ENCODE peak calls at places on chromosomes 11 and 22, in nine cellular contexts. One of them, this sample, is unnamed.

GRCh38 chr11:621838-622237 is 2.9 kb downstream of the CDHR5 start:
- DNase-seq in HCT116: no peak
- DNase-seq in Panc1: no peak
- DNase-seq in heart left ventricle: no peak
- DNase-seq in mammary epithelial cell: no peak
- DNase-seq in CD4-positive, alpha-beta T cell: no peak
- DNase-seq in iPS DF 6.9: no peak
- DNase-seq in sigmoid colon: no peak
- DNase-seq in left ventricle myocardium inferior: no peak
- DNase-seq in this sample: no peak

GRCh38 chr11:2559527-2560311 is 114.9 kb downstream of the KCNQ1 start:
- DNase-seq in CD4-positive, alpha-beta T cell: no peak
- DNase-seq in Panc1: no peak
- DNase-seq in sigmoid colon: peak
- DNase-seq in HCT116: no peak
- DNase-seq in mammary epithelial cell: no peak
- DNase-seq in iPS DF 6.9: no peak
- DNase-seq in left ventricle myocardium inferior: peak
- DNase-seq in heart left ventricle: peak
- DNase-seq in this sample: no peak

GRCh38 chr22:38228873-38229740 is 27.3 kb downstream of the MAFF start:
- DNase-seq in left ventricle myocardium inferior: no peak
- DNase-seq in sigmoid colon: no peak
- DNase-seq in iPS DF 6.9: no peak
- DNase-seq in Panc1: no peak
- DNase-seq in HCT116: peak
- DNase-seq in CD4-positive, alpha-beta T cell: no peak
- DNase-seq in mammary epithelial cell: peak
- DNase-seq in heart left ventricle: no peak
- DNase-seq in this sample: peak

GRCh38 chr22:33162196-33162595 is 104.0 kb upstream of the SYN3 start:
- DNase-seq in mammary epithelial cell: no peak
- DNase-seq in Panc1: no peak
- DNase-seq in left ventricle myocardium inferior: no peak
- DNase-seq in sigmoid colon: no peak
- DNase-seq in heart left ventricle: no peak
- DNase-seq in CD4-positive, alpha-beta T cell: no peak
- DNase-seq in iPS DF 6.9: no peak
- DNase-seq in HCT116: no peak
- DNase-seq in this sample: no peak

GRCh38 chr11:129589190-129589589 is 213.5 kb downstream of the BARX2 start:
- DNase-seq in heart left ventricle: no peak
- DNase-seq in CD4-positive, alpha-beta T cell: no peak
- DNase-seq in mammary epithelial cell: no peak
- DNase-seq in sigmoid colon: no peak
- DNase-seq in iPS DF 6.9: peak
- DNase-seq in HCT116: no peak
- DNase-seq in Panc1: no peak
- DNase-seq in left ventricle myocardium inferior: no peak
- DNase-seq in this sample: no peak

GRCh38 chr11:656866-657265 is 19.8 kb downstream of the DRD4 start:
- DNase-seq in iPS DF 6.9: no peak
- DNase-seq in heart left ventricle: no peak
- DNase-seq in HCT116: no peak
- DNase-seq in Panc1: no peak
- DNase-seq in CD4-positive, alpha-beta T cell: no peak
- DNase-seq in mammary epithelial cell: no peak
- DNase-seq in left ventricle myocardium inferior: no peak
- DNase-seq in sigmoid colon: no peak
- DNase-seq in this sample: no peak

GRCh38 chr11:87299041-87299481 is 261.3 kb downstream of the TMEM135 start:
- DNase-seq in Panc1: no peak
- DNase-seq in heart left ventricle: no peak
- DNase-seq in iPS DF 6.9: no peak
- DNase-seq in CD4-positive, alpha-beta T cell: no peak
- DNase-seq in sigmoid colon: no peak
- DNase-seq in mammary epithelial cell: peak
- DNase-seq in HCT116: no peak
- DNase-seq in left ventricle myocardium inferior: no peak
- DNase-seq in this sample: no peak

GRCh38 chr11:61695917-61696316 is 15.7 kb downstream of the DAGLA start:
- DNase-seq in mammary epithelial cell: peak
- DNase-seq in left ventricle myocardium inferior: peak
- DNase-seq in Panc1: no peak
- DNase-seq in iPS DF 6.9: no peak
- DNase-seq in heart left ventricle: peak
- DNase-seq in sigmoid colon: peak
- DNase-seq in HCT116: no peak
- DNase-seq in CD4-positive, alpha-beta T cell: peak
- DNase-seq in this sample: peak

GRCh38 chr22:38218661-38219331 is 17.0 kb downstream of the MAFF start:
- DNase-seq in left ventricle myocardium inferior: peak
- DNase-seq in CD4-positive, alpha-beta T cell: no peak
- DNase-seq in Panc1: no peak
- DNase-seq in HCT116: peak
- DNase-seq in mammary epithelial cell: peak
- DNase-seq in iPS DF 6.9: no peak
- DNase-seq in heart left ventricle: peak
- DNase-seq in sigmoid colon: peak
- DNase-seq in this sample: peak

GRCh38 chr11:9951714-9952275 is 287.9 kb downstream of the SWAP70 start:
- DNase-seq in heart left ventricle: no peak
- DNase-seq in left ventricle myocardium inferior: no peak
- DNase-seq in mammary epithelial cell: no peak
- DNase-seq in CD4-positive, alpha-beta T cell: no peak
- DNase-seq in sigmoid colon: no peak
- DNase-seq in HCT116: no peak
- DNase-seq in Panc1: no peak
- DNase-seq in iPS DF 6.9: no peak
- DNase-seq in this sample: no peak

GRCh38 chr11:44842219-44842618 is 108.5 kb downstream of the TP53I11 start:
- DNase-seq in left ventricle myocardium inferior: no peak
- DNase-seq in iPS DF 6.9: no peak
- DNase-seq in sigmoid colon: no peak
- DNase-seq in Panc1: no peak
- DNase-seq in heart left ventricle: no peak
- DNase-seq in HCT116: no peak
- DNase-seq in mammary epithelial cell: no peak
- DNase-seq in CD4-positive, alpha-beta T cell: no peak
- DNase-seq in this sample: no peak

GRCh38 chr22:19495562-19496323 is 16.0 kb downstream of the CDC45 start:
- DNase-seq in HCT116: no peak
- DNase-seq in mammary epithelial cell: no peak
- DNase-seq in heart left ventricle: no peak
- DNase-seq in iPS DF 6.9: no peak
- DNase-seq in Panc1: no peak
- DNase-seq in sigmoid colon: no peak
- DNase-seq in CD4-positive, alpha-beta T cell: no peak
- DNase-seq in left ventricle myocardium inferior: no peak
- DNase-seq in this sample: no peak

GRCh38 chr11:96464695-96465307 is 75.0 kb downstream of the JRKL start:
- DNase-seq in CD4-positive, alpha-beta T cell: no peak
- DNase-seq in sigmoid colon: no peak
- DNase-seq in mammary epithelial cell: peak
- DNase-seq in heart left ventricle: no peak
- DNase-seq in left ventricle myocardium inferior: no peak
- DNase-seq in iPS DF 6.9: peak
- DNase-seq in HCT116: peak
- DNase-seq in Panc1: peak
- DNase-seq in this sample: peak

DNA sequence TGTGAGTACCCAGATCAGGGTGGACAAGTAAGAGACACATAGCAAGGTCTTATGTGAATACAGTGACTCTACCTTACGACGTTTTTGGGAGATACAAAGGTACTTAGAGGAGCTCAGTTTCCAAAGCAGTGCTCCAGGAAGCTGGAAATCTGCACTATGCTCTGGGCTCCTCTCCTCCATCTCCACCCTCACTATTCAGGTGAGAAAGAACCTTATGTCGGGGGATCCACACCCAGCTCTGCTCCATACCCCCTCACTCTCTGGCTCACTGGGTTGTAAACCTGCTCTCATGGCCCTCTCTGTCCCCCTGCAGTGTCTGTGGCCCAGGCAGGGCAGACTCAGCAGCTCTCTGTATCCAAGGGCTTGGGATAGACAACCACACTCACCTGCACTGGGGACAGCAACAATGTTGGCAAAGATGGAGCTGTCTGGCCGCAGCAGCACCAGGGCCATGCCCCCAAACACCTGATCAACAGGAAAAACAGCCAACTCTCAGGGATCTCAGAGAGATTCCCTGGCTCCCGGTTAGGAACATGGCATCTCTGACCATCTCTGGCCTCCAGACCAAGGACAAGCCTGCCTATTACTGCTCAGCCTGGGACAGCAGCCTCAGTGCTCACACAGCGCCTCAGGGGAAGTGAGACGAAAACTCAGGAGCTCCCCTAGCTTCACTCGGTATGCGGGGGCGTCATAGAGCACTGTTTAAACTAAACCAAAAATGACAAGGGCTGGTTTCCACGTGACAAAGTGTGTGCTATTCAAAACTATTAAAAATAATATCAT is 60.9 kb upstream of the TOP3B start:
- DNase-seq in Panc1: no peak
- DNase-seq in left ventricle myocardium inferior: no peak
- DNase-seq in mammary epithelial cell: no peak
- DNase-seq in sigmoid colon: no peak
- DNase-seq in heart left ventricle: no peak
- DNase-seq in iPS DF 6.9: no peak
- DNase-seq in CD4-positive, alpha-beta T cell: no peak
- DNase-seq in HCT116: no peak
- DNase-seq in this sample: no peak
- H3K27ac ChIP-seq in Panc1: no peak
- H3K27ac ChIP-seq in left ventricle myocardium inferior: no peak
- H3K27ac ChIP-seq in mammary epithelial cell: no peak
- H3K27ac ChIP-seq in sigmoid colon: no peak
- H3K27ac ChIP-seq in heart left ventricle: no peak
- H3K27ac ChIP-seq in iPS DF 6.9: no peak
- H3K27ac ChIP-seq in CD4-positive, alpha-beta T cell: no peak
- H3K27ac ChIP-seq in HCT116: no peak
- H3K27ac ChIP-seq in this sample: no peak

DNA sequence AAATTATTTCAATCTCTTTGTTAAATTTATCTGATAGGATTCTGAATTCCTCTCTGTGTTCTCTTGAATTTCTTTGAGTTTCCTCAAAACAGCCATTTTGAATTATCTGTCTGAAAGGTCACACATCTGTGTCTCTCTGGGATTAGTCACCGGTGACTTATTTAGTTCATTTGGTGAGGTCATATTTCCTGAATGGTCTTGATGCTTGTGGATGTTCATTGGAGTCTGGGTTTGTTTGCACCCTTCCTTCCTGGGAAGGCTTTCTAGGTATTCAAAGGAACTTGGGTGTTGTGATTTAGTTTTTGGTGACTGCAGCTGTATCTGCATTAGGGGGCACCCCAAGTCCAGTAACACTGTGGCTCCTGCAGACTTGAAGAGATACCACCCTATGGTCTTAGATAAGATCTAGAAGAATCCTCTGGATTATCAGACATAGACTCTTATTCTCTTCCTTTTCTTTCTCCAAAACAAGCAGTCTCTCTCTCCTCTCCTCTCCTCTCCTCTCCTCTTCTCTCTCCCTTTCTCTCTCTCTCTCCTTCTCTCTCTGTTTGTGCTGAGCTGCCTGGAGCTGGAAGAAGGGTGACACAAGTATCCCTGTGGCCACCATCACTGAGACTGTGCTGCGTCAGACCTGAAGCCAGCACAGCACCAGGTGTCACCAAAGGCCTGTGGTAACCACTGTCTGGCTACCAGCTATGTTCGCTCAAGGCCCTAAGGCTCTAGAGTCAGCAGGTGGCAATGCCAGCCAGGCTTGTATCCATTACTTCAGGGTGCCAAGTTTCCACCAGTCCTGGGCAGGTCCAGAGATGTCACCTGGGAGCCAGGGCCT is 3.3 kb upstream of the HEPN1 start:
- DNase-seq in left ventricle myocardium inferior: no peak
- DNase-seq in sigmoid colon: no peak
- DNase-seq in CD4-positive, alpha-beta T cell: no peak
- DNase-seq in heart left ventricle: no peak
- DNase-seq in mammary epithelial cell: no peak
- DNase-seq in iPS DF 6.9: no peak
- DNase-seq in HCT116: no peak
- DNase-seq in Panc1: no peak
- DNase-seq in this sample: no peak
- H3K27ac ChIP-seq in left ventricle myocardium inferior: no peak
- H3K27ac ChIP-seq in sigmoid colon: no peak
- H3K27ac ChIP-seq in CD4-positive, alpha-beta T cell: no peak
- H3K27ac ChIP-seq in heart left ventricle: no peak
- H3K27ac ChIP-seq in mammary epithelial cell: no peak
- H3K27ac ChIP-seq in iPS DF 6.9: no peak
- H3K27ac ChIP-seq in HCT116: no peak
- H3K27ac ChIP-seq in Panc1: no peak
- H3K27ac ChIP-seq in this sample: no peak

DNA sequence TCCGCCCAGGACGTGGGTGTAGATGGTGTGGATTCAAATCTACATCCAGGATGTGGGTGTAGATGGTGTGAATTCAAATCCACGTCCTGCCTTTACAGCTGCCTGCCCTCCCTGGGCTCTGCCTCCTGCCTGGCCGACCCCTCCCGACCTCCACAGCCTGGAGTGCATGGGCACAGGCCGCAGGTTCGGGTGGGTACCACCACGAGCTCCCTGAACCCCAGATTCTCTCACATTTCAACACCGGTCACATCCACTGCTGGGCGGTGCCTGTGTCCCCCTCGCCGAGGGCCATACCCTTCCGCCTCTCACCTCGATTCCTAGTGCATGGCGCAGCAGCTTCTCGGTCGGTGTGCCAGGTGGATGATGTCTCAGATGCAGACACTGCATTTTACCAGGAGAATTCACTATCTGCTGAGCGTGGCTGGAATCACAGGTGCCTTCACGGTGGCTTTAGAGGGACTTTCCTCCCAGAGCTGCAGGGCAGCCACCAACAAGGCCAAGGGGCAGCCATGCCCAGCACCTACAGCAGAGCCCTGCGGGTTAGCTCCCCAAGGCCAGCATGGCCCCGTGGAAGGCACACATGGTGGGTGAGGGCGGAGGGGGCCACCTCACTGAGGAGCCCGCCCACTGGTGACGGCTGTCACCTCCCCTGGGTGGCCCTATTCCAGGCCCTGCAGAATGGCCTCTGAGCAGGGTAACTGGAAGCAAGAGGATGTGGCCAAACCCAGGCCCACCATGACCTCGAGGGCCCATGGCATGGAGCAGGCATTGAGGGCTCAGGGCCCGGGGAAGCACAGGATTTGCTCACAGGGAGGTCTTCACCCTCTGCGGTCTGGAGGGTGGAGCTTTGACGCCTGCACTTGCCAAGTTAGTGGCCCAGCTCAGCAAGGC is 638.5 kb downstream of the TBC1D22A start:
- DNase-seq in iPS DF 6.9: no peak
- DNase-seq in left ventricle myocardium inferior: no peak
- DNase-seq in mammary epithelial cell: no peak
- DNase-seq in CD4-positive, alpha-beta T cell: no peak
- DNase-seq in sigmoid colon: no peak
- DNase-seq in HCT116: no peak
- DNase-seq in Panc1: no peak
- DNase-seq in heart left ventricle: no peak
- DNase-seq in this sample: no peak
- H3K27ac ChIP-seq in iPS DF 6.9: no peak
- H3K27ac ChIP-seq in left ventricle myocardium inferior: no peak
- H3K27ac ChIP-seq in mammary epithelial cell: no peak
- H3K27ac ChIP-seq in CD4-positive, alpha-beta T cell: no peak
- H3K27ac ChIP-seq in sigmoid colon: no peak
- H3K27ac ChIP-seq in HCT116: no peak
- H3K27ac ChIP-seq in Panc1: no peak
- H3K27ac ChIP-seq in heart left ventricle: no peak
- H3K27ac ChIP-seq in this sample: no peak

GRCh38 chr11:71927813-71928738 is at the start of gene XNDC1N:
- DNase-seq in Panc1: no peak
- DNase-seq in HCT116: peak
- DNase-seq in sigmoid colon: peak
- DNase-seq in mammary epithelial cell: no peak
- DNase-seq in iPS DF 6.9: peak
- DNase-seq in left ventricle myocardium inferior: peak
- DNase-seq in heart left ventricle: peak
- DNase-seq in CD4-positive, alpha-beta T cell: peak
- DNase-seq in this sample: peak
- H3K27ac ChIP-seq in Panc1: peak
- H3K27ac ChIP-seq in HCT116: peak
- H3K27ac ChIP-seq in sigmoid colon: peak
- H3K27ac ChIP-seq in mammary epithelial cell: peak
- H3K27ac ChIP-seq in iPS DF 6.9: no peak
- H3K27ac ChIP-seq in left ventricle myocardium inferior: peak
- H3K27ac ChIP-seq in heart left ventricle: peak
- H3K27ac ChIP-seq in CD4-positive, alpha-beta T cell: peak
- H3K27ac ChIP-seq in this sample: peak

This sample was measured in RWPE1.